ENCODE peak calls at places on chromosomes 1 and 21, in four cellular contexts. N, K, B and Y are unnamed samples.

GRCh38 chr1:43975249-43975961 is 645 bp downstream of the ATP6V0B start:
- DNase-seq in K (no peak), B (peak; percentile 78), N (no peak), Y (peak; percentile 86)

GRCh38 chr1:156100205-156100995 is 14.1 kb upstream of the LMNA start:
- DNase-seq in B (no peak), K (no peak), N (no peak), Y (no peak)

GRCh38 chr1:9960705-9961562 is 17.7 kb downstream of the NMNAT1 start:
- DNase-seq in K (no peak), N (no peak), B (no peak), Y (no peak)

GRCh38 chr1:3069491-3070303 is 694 bp downstream of the PRDM16 start:
- DNase-seq in K (no peak), N (no peak), B (peak; percentile 55), Y (peak; percentile 74)

GRCh38 chr1:206935491-206936067 is 10.7 kb downstream of the PIGR start:
- DNase-seq in K (peak; percentile 38), B (no peak), N (no peak), Y (no peak)

GRCh38 chr1:22864886-22865285 is 107.8 kb downstream of the LACTBL1 start:
- DNase-seq in N (no peak), K (no peak), B (no peak), Y (no peak)

GRCh38 chr1:147567594-147568381 is 26.5 kb downstream of the BCL9 start:
- DNase-seq in B (no peak), N (no peak), K (no peak), Y (no peak)

GRCh38 chr1:70910013-70910412 is 137.6 kb downstream of the PTGER3 start:
- DNase-seq in B (no peak), K (no peak), N (no peak), Y (no peak)

GRCh38 chr1:20069932-20070331 is at the start of gene PLA2G5:
- DNase-seq in B (peak; percentile 65), K (no peak), N (no peak), Y (peak; percentile 71)

GRCh38 chr1:185073725-185074124 is 28.4 kb downstream of the RNF2 start:
- DNase-seq in B (no peak), N (no peak), K (no peak), Y (no peak)

GRCh38 chr1:67059331-67059730 is 5.4 kb upstream of the SLC35D1 start:
- DNase-seq in N (no peak), B (no peak), K (no peak), Y (no peak)

GRCh38 chr1:17045623-17046022 is 8.2 kb downstream of the SDHB start:
- DNase-seq in N (no peak), B (no peak), K (no peak), Y (no peak)

GRCh38 chr1:154425172-154425571 is 20.0 kb downstream of the IL6R start:
- DNase-seq in B (no peak), N (no peak), K (no peak), Y (no peak)

GRCh38 chr1:193131266-193131860 is 9.5 kb downstream of the CDC73 start:
- DNase-seq in K (no peak), N (no peak), B (no peak), Y (no peak)

GRCh38 chr1:181143081-181143859 is 54.8 kb downstream of the IER5 start:
- DNase-seq in K (no peak), N (no peak), B (no peak), Y (no peak)

GRCh38 chr1:18945401-18945849 is 11.1 kb downstream of the IFFO2 start:
- DNase-seq in B (no peak), N (no peak), K (no peak), Y (no peak)

GRCh38 chr21:45620201-45620600 is 23.3 kb upstream of the PCBP3 start:
- DNase-seq in K (no peak), B (no peak), N (no peak), Y (no peak)

GRCh38 chr1:42221952-42222606 is 57.5 kb upstream of the GUCA2A start:
- DNase-seq in K (no peak), B (no peak), N (no peak), Y (no peak)

GRCh38 chr1:53678507-53678906 is 60.5 kb downstream of the GLIS1 start:
- DNase-seq in B (no peak), N (no peak), K (no peak), Y (no peak)

GRCh38 chr1:224565186-224565585 is 50.9 kb upstream of the CNIH3 start:
- DNase-seq in K (no peak), N (no peak), B (no peak), Y (no peak)

GRCh38 chr1:35097224-35097623 is 18.0 kb downstream of the ZMYM1 start:
- DNase-seq in N (no peak), B (no peak), K (no peak), Y (no peak)

GRCh38 chr1:224626042-224626441 is 9.9 kb downstream of the CNIH3 start:
- DNase-seq in B (no peak), N (no peak), K (no peak), Y (no peak)

GRCh38 chr1:5765997-5766913 is 226.0 kb downstream of the NPHP4 start:
- DNase-seq in K (no peak), B (no peak), N (no peak), Y (no peak)

GRCh38 chr21:34202553-34203332 is 129.4 kb downstream of the MRPS6 start:
- DNase-seq in K (no peak), N (no peak), B (peak; percentile 48), Y (peak; percentile 60)

GRCh38 chr1:248834343-248834940 is 3.6 kb upstream of the ZNF672 start:
- DNase-seq in N (no peak), B (no peak), K (no peak), Y (no peak)

GRCh38 chr1:224696891-224697765 is 81.0 kb downstream of the CNIH3 start:
- DNase-seq in N (no peak), K (no peak), B (no peak), Y (no peak)

GRCh38 chr21:32817206-32817605 is 45.7 kb upstream of the PAXBP1 start:
- DNase-seq in B (no peak), K (no peak), N (no peak), Y (no peak)

GRCh38 chr1:114688526-114688925 is 6.8 kb downstream of the AMPD1 start:
- DNase-seq in N (no peak), K (no peak), B (no peak), Y (no peak)

GRCh38 chr1:56872597-56872996 is 18.0 kb downstream of the C8A start:
- DNase-seq in N (no peak), K (no peak), B (no peak), Y (no peak)

GRCh38 chr1:172451002-172451443 is 7.2 kb upstream of the PIGC start:
- DNase-seq in K (no peak), B (no peak), N (no peak), Y (no peak)

GRCh38 chr1:193565971-193566577 is 379.7 kb upstream of the B3GALT2 start:
- DNase-seq in B (no peak), K (no peak), N (no peak), Y (no peak)

GRCh38 chr1:229757226-229757625 is 131.2 kb downstream of the URB2 start:
- DNase-seq in K (no peak), N (no peak), B (no peak), Y (no peak)

GRCh38 chr1:223231011-223231572 is 88.0 kb upstream of the TLR5 start:
- DNase-seq in B (no peak), N (no peak), K (no peak), Y (no peak)

GRCh38 chr1:3473381-3473844 is 18.9 kb downstream of the ARHGEF16 start:
- DNase-seq in N (no peak), B (no peak), K (no peak), Y (no peak)

GRCh38 chr1:186864296-186864695 is 35.5 kb downstream of the PLA2G4A start:
- DNase-seq in B (no peak), N (no peak), K (no peak), Y (no peak)

GRCh38 chr1:245156736-245157505 is 2.1 kb downstream of the KIF26B start:
- DNase-seq in K (no peak), N (no peak), B (no peak), Y (no peak)

GRCh38 chr1:110607663-110608230 is 1.6 kb upstream of the KCNA2 start:
- DNase-seq in B (no peak), K (no peak), N (no peak), Y (no peak)

GRCh38 chr1:205304046-205304694 is 17.4 kb downstream of the NUAK2 start:
- DNase-seq in B (no peak), K (no peak), N (no peak), Y (no peak)

GRCh38 chr1:84653130-84653680 is 37.1 kb downstream of the SSX2IP start:
- DNase-seq in N (no peak), K (no peak), B (no peak), Y (no peak)

GRCh38 chr1:117574206-117574835 is 31.5 kb upstream of the TENT5C start:
- DNase-seq in B (no peak), K (no peak), N (no peak), Y (peak; percentile 30)